ENCODE peak calls at places on chromosomes 4 and X, in five cellular contexts. One of them, this sample, is unnamed.

GRCh38 chrX:10636337-10636736 is 16.0 kb upstream of the MID1 start:
- DNase-seq in mucosa of descending colon: no peak
- DNase-seq in transverse colon: peak; percentile 28
- DNase-seq in BE2C: peak; percentile 32
- DNase-seq in left ventricle myocardium inferior: no peak
- DNase-seq in this sample: peak; percentile 91

GRCh38 chr4:83516042-83516772 is 19.7 kb upstream of the GPAT3 start:
- DNase-seq in left ventricle myocardium inferior: no peak
- DNase-seq in BE2C: no peak
- DNase-seq in mucosa of descending colon: no peak
- DNase-seq in transverse colon: no peak
- DNase-seq in this sample: no peak

GRCh38 chr4:172980178-172980577 is 188.4 kb upstream of the GALNT7 start:
- DNase-seq in BE2C: no peak
- DNase-seq in mucosa of descending colon: no peak
- DNase-seq in left ventricle myocardium inferior: no peak
- DNase-seq in transverse colon: no peak
- DNase-seq in this sample: no peak

GRCh38 chr4:119656986-119657635 is 28.5 kb upstream of the PDE5A start:
- DNase-seq in BE2C: no peak
- DNase-seq in left ventricle myocardium inferior: no peak
- DNase-seq in transverse colon: no peak
- DNase-seq in mucosa of descending colon: no peak
- DNase-seq in this sample: no peak

GRCh38 chr4:24380953-24381506 is 203.3 kb downstream of the DHX15 start:
- DNase-seq in left ventricle myocardium inferior: no peak
- DNase-seq in BE2C: no peak
- DNase-seq in transverse colon: no peak
- DNase-seq in mucosa of descending colon: no peak
- DNase-seq in this sample: no peak

GRCh38 chr4:101346562-101347266 is 612 bp downstream of the PPP3CA start:
- DNase-seq in mucosa of descending colon: peak; percentile 83
- DNase-seq in left ventricle myocardium inferior: peak; percentile 61
- DNase-seq in transverse colon: peak; percentile 63
- DNase-seq in BE2C: peak; percentile 74
- DNase-seq in this sample: peak; percentile 37

GRCh38 chrX:132694331-132694823 is 205.5 kb upstream of the MBNL3 start:
- DNase-seq in BE2C: no peak
- DNase-seq in left ventricle myocardium inferior: no peak
- DNase-seq in transverse colon: no peak
- DNase-seq in mucosa of descending colon: no peak
- DNase-seq in this sample: no peak

GRCh38 chr4:2797545-2798305 is 4.8 kb downstream of the SH3BP2 start:
- DNase-seq in left ventricle myocardium inferior: no peak
- DNase-seq in transverse colon: no peak
- DNase-seq in mucosa of descending colon: peak; percentile 66
- DNase-seq in BE2C: peak; percentile 61
- DNase-seq in this sample: no peak

GRCh38 chrX:29530520-29530919 is 684.8 kb upstream of the MAGEB2 start:
- DNase-seq in BE2C: no peak
- DNase-seq in left ventricle myocardium inferior: no peak
- DNase-seq in transverse colon: no peak
- DNase-seq in mucosa of descending colon: no peak
- DNase-seq in this sample: no peak

GRCh38 chrX:24153175-24153795 is 3.8 kb downstream of the ZFX start:
- DNase-seq in transverse colon: no peak
- DNase-seq in BE2C: peak; percentile 54
- DNase-seq in mucosa of descending colon: no peak
- DNase-seq in left ventricle myocardium inferior: no peak
- DNase-seq in this sample: no peak

GRCh38 chr4:75916091-75916661 is 13.9 kb upstream of the PPEF2 start:
- DNase-seq in BE2C: peak; percentile 34
- DNase-seq in mucosa of descending colon: no peak
- DNase-seq in transverse colon: peak; percentile 26
- DNase-seq in left ventricle myocardium inferior: no peak
- DNase-seq in this sample: peak; percentile 64

GRCh38 chr4:78622253-78622979 is 70.8 kb downstream of the ANXA3 start:
- DNase-seq in mucosa of descending colon: no peak
- DNase-seq in transverse colon: peak; percentile 32
- DNase-seq in left ventricle myocardium inferior: no peak
- DNase-seq in BE2C: no peak
- DNase-seq in this sample: no peak

GRCh38 chr4:82044141-82044993 is 329.4 kb downstream of the HNRNPD start:
- DNase-seq in BE2C: peak; percentile 53
- DNase-seq in transverse colon: peak; percentile 38
- DNase-seq in left ventricle myocardium inferior: peak; percentile 37
- DNase-seq in mucosa of descending colon: peak; percentile 55
- DNase-seq in this sample: peak; percentile 55

GRCh38 chrX:69618803-69619202 is 2.9 kb downstream of the EDA start:
- DNase-seq in transverse colon: peak; percentile 11
- DNase-seq in mucosa of descending colon: no peak
- DNase-seq in BE2C: peak; percentile 9
- DNase-seq in left ventricle myocardium inferior: no peak
- DNase-seq in this sample: peak; percentile 19

GRCh38 chr4:76943129-76943620 is 6.4 kb upstream of the SEPTIN11 start:
- DNase-seq in left ventricle myocardium inferior: no peak
- DNase-seq in BE2C: no peak
- DNase-seq in mucosa of descending colon: no peak
- DNase-seq in transverse colon: no peak
- DNase-seq in this sample: no peak

GRCh38 chrX:40173662-40174593 is 76.2 kb upstream of the BCOR start:
- DNase-seq in BE2C: peak; percentile 50
- DNase-seq in transverse colon: peak; percentile 38
- DNase-seq in left ventricle myocardium inferior: no peak
- DNase-seq in mucosa of descending colon: peak; percentile 67
- DNase-seq in this sample: peak; percentile 56
- H3K4me3 ChIP-seq in BE2C: peak overlapping the region; percentile 46
- H3K4me3 ChIP-seq in transverse colon: peak overlapping the region; percentile 60
- H3K4me3 ChIP-seq in left ventricle myocardium inferior: peak overlapping the region; percentile 74
- H3K4me3 ChIP-seq in mucosa of descending colon: no peak overlapping the region
- H3K4me3 ChIP-seq in this sample: peak overlapping the region; percentile 85

DNA sequence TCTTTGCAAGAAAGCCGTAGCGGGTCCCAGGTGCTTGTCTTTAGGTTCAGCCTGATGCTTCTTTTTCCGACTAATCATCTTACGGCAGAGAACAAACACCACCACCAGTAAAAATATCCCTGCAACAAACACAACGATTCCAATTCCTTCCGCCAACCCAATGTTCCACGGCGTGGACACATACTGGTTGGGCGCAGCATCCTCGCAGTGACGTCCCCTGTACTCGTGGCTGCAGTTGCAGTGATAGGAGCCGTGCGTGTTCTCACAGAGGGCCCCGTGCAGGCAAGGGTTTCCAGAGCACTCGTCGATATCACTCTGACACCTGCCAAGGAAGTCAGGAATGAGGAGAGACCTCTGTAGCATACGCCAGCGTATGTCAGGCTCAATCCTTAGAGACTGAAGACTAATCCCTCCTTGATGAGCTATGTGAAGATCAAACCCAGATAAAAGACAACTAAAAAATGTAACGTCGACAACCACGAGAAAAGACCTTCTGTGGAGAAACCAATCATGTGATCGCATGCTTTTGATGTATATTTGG is 41.6 kb upstream of the MTNR1A start:
- DNase-seq in mucosa of descending colon: no peak
- DNase-seq in transverse colon: no peak
- DNase-seq in left ventricle myocardium inferior: no peak
- DNase-seq in BE2C: no peak
- DNase-seq in this sample: no peak
- H3K36me3 ChIP-seq in mucosa of descending colon: peaks cover 4% of the 10 kb centered on the region
- H3K36me3 ChIP-seq in transverse colon: no peaks in the 10 kb centered on the region
- H3K36me3 ChIP-seq in left ventricle myocardium inferior: peaks cover 89% of the 10 kb centered on the region
- H3K36me3 ChIP-seq in BE2C: no peaks in the 10 kb centered on the region
- H3K36me3 ChIP-seq in this sample: peaks cover 41% of the 10 kb centered on the region

GRCh38 chr4:143517764-143518163 is 4.3 kb downstream of the SMARCA5 start:
- DNase-seq in transverse colon: no peak
- DNase-seq in left ventricle myocardium inferior: no peak
- DNase-seq in mucosa of descending colon: no peak
- DNase-seq in BE2C: no peak
- DNase-seq in this sample: no peak
- H3K4me1 ChIP-seq in transverse colon: peaks cover 20% of the 10 kb centered on the region
- H3K4me1 ChIP-seq in left ventricle myocardium inferior: peaks cover 94% of the 10 kb centered on the region
- H3K4me1 ChIP-seq in mucosa of descending colon: peaks cover 9% of the 10 kb centered on the region
- H3K4me1 ChIP-seq in BE2C: no peaks in the 10 kb centered on the region
- H3K4me1 ChIP-seq in this sample: peaks cover 5% of the 10 kb centered on the region

DNA sequence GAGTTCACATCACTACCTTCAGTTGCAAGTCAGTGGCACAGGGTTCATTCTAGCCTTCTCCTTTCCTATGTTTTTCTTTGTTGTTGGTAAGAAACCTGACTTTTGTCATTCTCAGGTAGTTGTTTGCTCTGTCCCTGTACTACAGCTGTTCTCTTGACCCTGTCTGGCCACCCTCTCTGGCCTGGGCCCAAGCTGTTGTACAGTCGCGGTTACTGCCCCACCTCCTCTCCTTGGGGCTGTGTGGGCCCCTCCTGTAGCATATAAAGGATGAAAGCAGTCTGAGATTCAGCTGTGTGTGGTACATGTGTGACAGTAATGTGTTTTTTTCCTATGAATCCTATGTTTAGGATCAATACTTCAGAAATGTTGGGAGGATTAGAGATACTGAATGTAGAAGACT is 12.5 kb downstream of the MOB1B start:
- DNase-seq in transverse colon: no peak
- DNase-seq in mucosa of descending colon: no peak
- DNase-seq in BE2C: no peak
- DNase-seq in left ventricle myocardium inferior: no peak
- DNase-seq in this sample: no peak
- H3K4me3 ChIP-seq in transverse colon: no peak overlapping the region
- H3K4me3 ChIP-seq in mucosa of descending colon: no peak overlapping the region
- H3K4me3 ChIP-seq in BE2C: no peak overlapping the region
- H3K4me3 ChIP-seq in left ventricle myocardium inferior: no peak overlapping the region
- H3K4me3 ChIP-seq in this sample: no peak overlapping the region

DNA sequence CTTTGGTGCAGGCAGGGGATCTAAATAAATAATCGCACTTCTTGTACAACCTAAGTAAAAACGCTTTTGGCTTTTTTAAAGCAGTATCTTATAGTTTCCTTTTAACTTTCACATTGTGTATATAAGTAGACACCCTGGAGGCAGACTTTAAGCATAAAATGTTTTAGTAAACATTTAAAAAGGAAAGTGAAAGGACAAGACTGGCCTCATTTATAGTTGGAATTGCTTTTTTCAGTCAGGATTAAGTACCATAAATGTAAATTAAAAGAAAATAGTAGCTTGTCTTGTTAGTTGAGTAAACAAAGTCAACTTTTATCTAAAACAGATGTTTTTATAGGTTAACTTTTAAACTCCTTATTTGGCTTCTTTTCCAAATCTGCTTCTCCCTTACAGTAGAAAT is 39.7 kb downstream of the PTPN13 start:
- DNase-seq in BE2C: no peak
- DNase-seq in mucosa of descending colon: no peak
- DNase-seq in transverse colon: no peak
- DNase-seq in left ventricle myocardium inferior: no peak
- DNase-seq in this sample: no peak
- H3K36me3 ChIP-seq in BE2C: peaks cover 4% of the 10 kb centered on the region
- H3K36me3 ChIP-seq in mucosa of descending colon: no peaks in the 10 kb centered on the region
- H3K36me3 ChIP-seq in transverse colon: no peaks in the 10 kb centered on the region
- H3K36me3 ChIP-seq in left ventricle myocardium inferior: peaks cover 8% of the 10 kb centered on the region
- H3K36me3 ChIP-seq in this sample: no peaks in the 10 kb centered on the region

DNA sequence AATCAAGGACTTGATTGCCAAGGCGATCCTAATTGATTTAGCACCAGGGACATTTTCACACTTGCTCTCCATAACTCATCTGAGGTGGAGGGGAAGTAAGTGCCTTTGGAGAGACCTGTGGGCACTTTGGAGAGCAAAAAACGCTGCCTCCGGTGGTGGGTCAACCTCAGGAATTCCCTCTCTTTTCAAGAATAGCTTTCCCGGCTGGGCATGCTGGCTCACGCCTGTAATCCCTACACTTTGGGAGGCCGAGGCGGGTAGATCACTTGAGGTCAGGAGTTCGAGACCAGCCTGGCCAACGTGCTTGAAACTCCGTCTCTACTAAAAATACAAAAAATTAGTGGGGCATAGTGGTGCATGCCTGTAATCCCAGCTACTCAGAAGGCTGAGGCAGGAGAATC is 49.2 kb downstream of the PRPS1 start:
- DNase-seq in left ventricle myocardium inferior: no peak
- DNase-seq in mucosa of descending colon: no peak
- DNase-seq in BE2C: peak; percentile 34
- DNase-seq in transverse colon: no peak
- DNase-seq in this sample: peak; percentile 40
- H3K4me1 ChIP-seq in left ventricle myocardium inferior: peaks cover 54% of the 10 kb centered on the region
- H3K4me1 ChIP-seq in mucosa of descending colon: peaks cover 19% of the 10 kb centered on the region
- H3K4me1 ChIP-seq in BE2C: no peaks in the 10 kb centered on the region
- H3K4me1 ChIP-seq in transverse colon: peaks cover 8% of the 10 kb centered on the region
- H3K4me1 ChIP-seq in this sample: peaks cover 10% of the 10 kb centered on the region

This sample was measured in SJCRH30.